ENCODE peak calls at places on chromosomes 5 and 9, in eight cellular contexts. W, B, H, J, N, A, X and Z are unnamed samples.

GRCh38 chr5:31554552-31554951 is 22.5 kb downstream of the C5orf22 start:
- DNase-seq in W (no peak), H (no peak), X (no peak), B (no peak), A (no peak), N (no peak), J (no peak), Z (no peak)

GRCh38 chr5:96151891-96152290 is 190.2 kb upstream of the ELL2 start:
- DNase-seq in B (no peak), N (no peak), J (no peak), X (no peak), H (no peak), W (no peak), A (no peak), Z (no peak)

GRCh38 chr9:130287736-130288135 is 22.2 kb downstream of the HMCN2 start:
- DNase-seq in J (no peak), A (no peak), X (no peak), B (peak), N (no peak), W (peak), H (no peak), Z (no peak)

GRCh38 chr9:131873361-131873760 is 133.5 kb upstream of the RAPGEF1 start:
- DNase-seq in A (no peak), W (no peak), N (no peak), X (no peak), B (no peak), H (no peak), J (no peak), Z (no peak)

GRCh38 chr5:36744678-36745659 is 131.6 kb upstream of the NIPBL start:
- DNase-seq in N (peak), X (peak), J (peak), A (peak), B (peak), W (peak), H (peak), Z (peak)

GRCh38 chr9:127161081-127161621 is 38.7 kb upstream of the ANGPTL2 start:
- DNase-seq in W (no peak), J (no peak), H (no peak), X (no peak), N (no peak), A (no peak), B (no peak), Z (no peak)

GRCh38 chr5:39364367-39364766 is at the start of gene C9:
- DNase-seq in J (no peak), A (no peak), B (no peak), H (no peak), W (no peak), X (no peak), N (no peak), Z (no peak)

GRCh38 chr9:23123048-23123632 is 676.5 kb downstream of the DMRTA1 start:
- DNase-seq in J (no peak), A (no peak), B (peak), X (peak), H (no peak), N (peak), W (peak), Z (no peak)

GRCh38 chr5:173741729-173742431 is 125.4 kb upstream of the BOD1 start:
- DNase-seq in J (no peak), B (peak), H (no peak), W (no peak), N (no peak), X (no peak), A (peak), Z (no peak)

GRCh38 chr9:37424204-37424685 is 1.7 kb downstream of the GRHPR start:
- DNase-seq in X (no peak), B (no peak), A (no peak), H (no peak), N (no peak), W (no peak), J (no peak), Z (no peak)

GRCh38 chr9:6924149-6924548 is 166.4 kb downstream of the KDM4C start:
- DNase-seq in X (no peak), J (no peak), N (no peak), W (no peak), H (no peak), A (no peak), B (no peak), Z (no peak)

GRCh38 chr9:91536211-91536691 is 112.6 kb upstream of the NFIL3 start:
- DNase-seq in W (no peak), J (no peak), X (no peak), B (peak), A (no peak), N (peak), H (no peak), Z (no peak)

GRCh38 chr9:78127271-78128225 is 95.9 kb upstream of the GNAQ start:
- DNase-seq in N (no peak), A (no peak), J (no peak), X (peak), B (no peak), H (no peak), W (no peak), Z (no peak)

GRCh38 chr9:107142430-107142829 is 140.6 kb upstream of the RAD23B start:
- DNase-seq in B (no peak), H (no peak), W (no peak), J (no peak), A (no peak), N (no peak), X (no peak), Z (no peak)

GRCh38 chr5:107165296-107165695 is 505.4 kb downstream of the EFNA5 start:
- DNase-seq in W (no peak), B (no peak), H (no peak), X (no peak), A (no peak), J (no peak), N (no peak), Z (no peak)

GRCh38 chr5:7976411-7977190 is 107.7 kb downstream of the MTRR start:
- DNase-seq in X (no peak), N (no peak), J (no peak), B (no peak), A (no peak), W (no peak), H (no peak), Z (no peak)

GRCh38 chr5:44388504-44389409 is 463 bp downstream of the FGF10 start:
- DNase-seq in N (peak), B (peak), A (no peak), J (no peak), X (peak), W (peak), H (peak), Z (no peak)

GRCh38 chr5:158471179-158471924 is 612.4 kb upstream of the CLINT1 start:
- DNase-seq in A (no peak), B (peak), W (no peak), N (no peak), H (no peak), X (no peak), J (no peak), Z (no peak)

GRCh38 chr9:104738452-104738851 is 9.0 kb upstream of the NIPSNAP3A start:
- DNase-seq in N (no peak), B (no peak), J (no peak), A (no peak), H (no peak), X (no peak), W (no peak), Z (no peak)

GRCh38 chr5:65394078-65394477 is 87.6 kb downstream of the ADAMTS6 start:
- DNase-seq in J (no peak), W (no peak), B (peak), A (no peak), N (peak), X (no peak), H (no peak), Z (no peak)

GRCh38 chr5:153352685-153353219 is 137.7 kb upstream of the GRIA1 start:
- DNase-seq in X (no peak), J (peak), H (no peak), B (no peak), W (peak), N (no peak), A (peak), Z (peak)

GRCh38 chr5:171610053-171610452 is 175.6 kb upstream of the SMIM23 start:
- DNase-seq in J (no peak), A (no peak), X (no peak), B (no peak), W (no peak), H (no peak), N (no peak), Z (no peak)

GRCh38 chr5:439636-440035 is 3.3 kb upstream of the EXOC3 start:
- DNase-seq in X (no peak), N (no peak), H (no peak), A (no peak), B (no peak), J (no peak), W (no peak), Z (no peak)

GRCh38 chr5:159906957-159907356 is 9.3 kb upstream of the ADRA1B start:
- DNase-seq in N (no peak), W (no peak), J (no peak), B (peak), X (no peak), A (no peak), H (no peak), Z (no peak)

GRCh38 chr5:44389410-44389879 is at the start of gene FGF10:
- DNase-seq in X (peak), B (peak), J (no peak), N (no peak), A (no peak), H (peak), W (peak), Z (no peak)

GRCh38 chr9:110578896-110579752 is at the start of gene SVEP1:
- DNase-seq in H (peak), N (peak), W (peak), A (peak), B (no peak), J (no peak), X (peak), Z (peak)

GRCh38 chr9:5449521-5450359 is 602 bp upstream of the CD274 start:
- DNase-seq in H (no peak), A (no peak), B (no peak), N (no peak), W (no peak), J (no peak), X (no peak), Z (no peak)

GRCh38 chr5:172554562-172554961 is 86.5 kb upstream of the NEURL1B start:
- DNase-seq in W (no peak), N (no peak), A (no peak), B (no peak), J (no peak), X (no peak), H (no peak), Z (no peak)

GRCh38 chr9:93099551-93100264 is 3.7 kb downstream of the CARD19 start:
- DNase-seq in N (no peak), W (no peak), B (no peak), X (no peak), H (no peak), A (no peak), J (no peak), Z (no peak)

GRCh38 chr9:752201-752600 is 89.3 kb upstream of the DMRT1 start:
- DNase-seq in W (no peak), X (no peak), N (peak), J (no peak), A (no peak), B (no peak), H (no peak), Z (no peak)

GRCh38 chr5:128480158-128480557 is 57.9 kb downstream of the FBN2 start:
- DNase-seq in J (no peak), N (no peak), B (no peak), H (no peak), X (no peak), W (no peak), A (no peak), Z (no peak)
- TF ChIP-seq CTCF in J (no peak), N (no peak), B (no peak), H (no peak), X (no peak), W (no peak), A (no peak), Z (no peak)

GRCh38 chr5:34900660-34901059 is 14.6 kb downstream of the RAD1 start:
- DNase-seq in X (no peak), H (no peak), J (no peak), A (no peak), W (no peak), B (no peak), N (no peak), Z (no peak)

GRCh38 chr5:34898258-34898895 is 16.9 kb downstream of the RAD1 start:
- DNase-seq in W (peak), J (peak), X (peak), H (peak), N (peak), A (peak), B (peak), Z (peak)

GRCh38 chr5:34897646-34898045 is 17.7 kb downstream of the RAD1 start:
- DNase-seq in N (no peak), W (no peak), J (no peak), B (no peak), A (no peak), X (no peak), H (no peak), Z (no peak)

GRCh38 chr5:34895641-34896419 is 19.5 kb downstream of the RAD1 start:
- DNase-seq in N (peak), H (no peak), W (no peak), X (no peak), B (no peak), A (no peak), J (no peak), Z (no peak)

DNA sequence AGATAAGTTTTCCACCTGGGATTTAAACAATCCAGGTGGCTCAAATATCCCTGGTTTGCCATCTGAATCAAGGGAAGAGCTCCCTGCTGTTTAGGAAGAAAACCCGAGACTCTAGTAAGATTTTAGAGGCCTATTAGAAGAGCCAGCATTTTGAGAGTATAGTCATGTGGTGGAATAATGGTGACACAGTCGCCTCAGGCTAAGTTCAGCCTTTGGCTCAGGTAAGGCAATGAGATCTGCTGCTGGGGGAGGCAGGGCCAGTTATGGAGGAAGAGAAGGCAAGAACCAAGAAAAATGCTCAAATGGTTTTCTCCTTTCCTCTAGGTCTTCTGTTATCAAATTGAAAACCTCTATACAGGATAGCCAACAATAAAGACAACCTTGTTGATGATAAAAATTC is 16.2 kb downstream of the RAD1 start:
- DNase-seq in X (no peak), B (no peak), N (no peak), W (no peak), H (no peak), A (no peak), J (no peak), Z (no peak)
- TF ChIP-seq CTCF in X (no peak), B (no peak), N (no peak), W (no peak), H (no peak), A (no peak), J (no peak), Z (no peak)

GRCh38 chr5:14581891-14582796 is 552 bp downstream of the OTULINL start:
- DNase-seq in N (peak), J (peak), A (peak), B (peak), X (peak), W (peak), H (peak), Z (peak)
- TF ChIP-seq CTCF in N (no peak), J (peak), A (peak), B (peak), X (peak), W (peak), H (peak), Z (peak)

DNA sequence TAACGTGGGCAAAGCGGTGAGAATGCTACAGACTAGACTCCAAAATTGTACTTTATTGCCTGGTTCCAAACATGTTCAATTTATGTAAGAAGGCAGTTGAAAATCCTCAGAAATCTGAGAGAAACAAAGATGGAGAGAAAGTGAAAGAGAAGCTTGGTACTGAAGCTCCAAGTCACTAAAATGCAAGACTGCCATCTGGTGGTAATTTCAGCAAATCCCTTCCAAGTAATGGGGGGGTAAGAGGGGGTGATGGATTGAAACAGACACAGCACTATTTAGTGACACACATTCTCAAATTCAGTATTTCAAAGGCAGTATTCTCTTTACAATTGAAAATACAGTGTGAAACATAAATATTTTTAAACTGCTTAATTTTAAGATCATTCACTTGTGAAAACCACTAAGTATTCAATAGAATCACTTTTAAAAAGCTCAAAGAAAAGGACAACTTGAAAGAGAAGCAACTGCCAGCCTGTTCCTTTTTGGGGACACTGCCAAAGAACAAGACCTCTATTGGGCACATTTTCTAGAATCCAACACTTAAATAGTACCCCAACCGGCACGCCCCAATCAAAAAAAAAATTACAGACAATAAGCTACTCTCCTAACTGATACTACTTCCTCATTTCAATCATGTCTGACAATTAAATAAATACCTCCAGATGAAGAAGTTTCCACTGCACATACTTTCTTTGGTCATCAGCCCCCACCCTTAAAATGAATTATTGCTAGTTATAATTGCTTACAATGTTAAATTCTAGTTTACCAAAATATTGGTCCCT is 131.5 kb downstream of the AGTPBP1 start:
- DNase-seq in N (peak), W (peak), H (peak), X (peak), B (peak), J (peak), A (peak), Z (peak)
- TF ChIP-seq CTCF in N (peak), W (peak), H (peak), X (peak), B (peak), J (peak), A (peak), Z (peak)

GRCh38 chr5:14131855-14132503 is 11.2 kb upstream of the TRIO start:
- DNase-seq in A (no peak), J (no peak), N (no peak), W (no peak), B (no peak), X (no peak), H (no peak), Z (no peak)

GRCh38 chr5:14129123-14129522 is 14.0 kb upstream of the TRIO start:
- DNase-seq in H (no peak), X (no peak), N (no peak), J (no peak), A (no peak), B (no peak), W (no peak), Z (no peak)

GRCh38 chr5:14125262-14125661 is 17.9 kb upstream of the TRIO start:
- DNase-seq in N (no peak), W (no peak), X (no peak), H (no peak), J (no peak), A (no peak), B (no peak), Z (no peak)

GRCh38 chr5:14127587-14127986 is 15.6 kb upstream of the TRIO start:
- DNase-seq in H (no peak), W (no peak), J (no peak), X (no peak), N (no peak), A (no peak), B (no peak), Z (no peak)

GRCh38 chr5:14128079-14128478 is 15.1 kb upstream of the TRIO start:
- DNase-seq in J (no peak), A (no peak), W (no peak), N (no peak), B (no peak), H (no peak), X (no peak), Z (no peak)
- TF ChIP-seq CTCF in J (no peak), A (no peak), W (no peak), N (no peak), B (no peak), H (no peak), X (no peak), Z (no peak)

GRCh38 chr5:54766748-54767147 is 218.6 kb downstream of the ESM1 start:
- DNase-seq in W (no peak), N (no peak), J (no peak), A (no peak), H (no peak), X (no peak), B (no peak), Z (no peak)

GRCh38 chr5:54769746-54770145 is 215.6 kb downstream of the ESM1 start:
- DNase-seq in A (no peak), H (no peak), W (no peak), B (no peak), J (no peak), X (no peak), N (no peak), Z (no peak)

GRCh38 chr5:54772232-54773168 is 212.9 kb downstream of the ESM1 start:
- DNase-seq in H (no peak), J (no peak), A (no peak), B (no peak), X (no peak), N (no peak), W (no peak), Z (no peak)

GRCh38 chr5:54765327-54765726 is 220.1 kb downstream of the ESM1 start:
- DNase-seq in B (no peak), X (no peak), A (no peak), W (no peak), N (no peak), J (no peak), H (no peak), Z (no peak)

GRCh38 chr5:54769072-54769471 is 216.3 kb downstream of the ESM1 start:
- DNase-seq in J (no peak), X (no peak), B (peak), H (no peak), N (no peak), W (no peak), A (no peak), Z (no peak)
- TF ChIP-seq CTCF in J (no peak), X (no peak), B (peak), H (no peak), N (no peak), W (no peak), A (no peak), Z (no peak)

GRCh38 chr9:2083552-2083951 is 68.4 kb downstream of the SMARCA2 start:
- DNase-seq in N (no peak), W (no peak), B (no peak), A (no peak), H (no peak), X (no peak), J (no peak), Z (no peak)

GRCh38 chr9:2082802-2083201 is 67.7 kb downstream of the SMARCA2 start:
- DNase-seq in A (no peak), X (no peak), B (no peak), H (no peak), J (no peak), N (no peak), W (no peak), Z (no peak)

GRCh38 chr9:2085719-2086515 is 70.8 kb downstream of the SMARCA2 start:
- DNase-seq in H (no peak), W (no peak), X (no peak), B (no peak), J (no peak), A (no peak), N (peak), Z (no peak)

GRCh38 chr9:2086971-2087370 is 71.8 kb downstream of the SMARCA2 start:
- DNase-seq in N (no peak), X (no peak), J (peak), B (no peak), A (peak), H (peak), W (no peak), Z (peak)

GRCh38 chr9:2087500-2088313 is 72.6 kb downstream of the SMARCA2 start:
- DNase-seq in N (peak), X (no peak), B (no peak), H (peak), J (peak), A (peak), W (peak), Z (peak)
- TF ChIP-seq CTCF in N (peak), X (peak), B (peak), H (peak), J (peak), A (peak), W (peak), Z (peak)